ENCODE peak calls at places on chromosome 16, in four cellular contexts. K is central memory CD4-positive, alpha-beta T cell; U is HAP-1; J is HCT116. C is an unnamed sample.

GRCh38 chr16:8777217-8777616 is 20.2 kb downstream of the TMEM186 start:
- DNase-seq in K (no peak), U (no peak), J (no peak), C (no peak)

GRCh38 chr16:50880926-50881325 is 139.0 kb downstream of the CYLD start:
- DNase-seq in K (no peak), U (no peak), J (no peak), C (no peak)

GRCh38 chr16:3235856-3236669 is 1.1 kb upstream of the ZNF200 start:
- DNase-seq in K (peak), U (no peak), J (no peak), C (no peak)

GRCh38 chr16:75105306-75106061 is 11.1 kb downstream of the LDHD start:
- DNase-seq in K (no peak), U (no peak), J (no peak), C (no peak)

GRCh38 chr16:69845181-69845580 is 83.0 kb downstream of the WWP2 start:
- DNase-seq in K (no peak), U (no peak), J (no peak), C (no peak)

GRCh38 chr16:86899757-86900156 is 321.4 kb downstream of the FOXL1 start:
- DNase-seq in K (no peak), U (no peak), J (no peak), C (no peak)

GRCh38 chr16:19907161-19907992 is 22.7 kb upstream of the GPRC5B start:
- DNase-seq in K (peak), U (peak), J (peak), C (peak)

GRCh38 chr16:119835-120234 is 18.6 kb downstream of the NPRL3 start:
- DNase-seq in K (no peak), U (no peak), J (no peak), C (no peak)

GRCh38 chr16:54194008-54194731 is 92.4 kb downstream of the IRX3 start:
- DNase-seq in K (no peak), U (no peak), J (no peak), C (no peak)

GRCh38 chr16:53668869-53669268 is 34.8 kb downstream of the RPGRIP1L start:
- DNase-seq in K (no peak), U (no peak), J (no peak), C (no peak)

GRCh38 chr16:17470871-17471744 is at the start of gene XYLT1:
- DNase-seq in K (peak), U (no peak), J (no peak), C (peak)

GRCh38 chr16:74073471-74073870 is 223.1 kb upstream of the PSMD7 start:
- DNase-seq in K (no peak), U (no peak), J (no peak), C (no peak)

GRCh38 chr16:1082266-1082951 is 9.9 kb downstream of the SSTR5 start:
- DNase-seq in K (no peak), U (no peak), J (no peak), C (no peak)

GRCh38 chr16:1681032-1681431 is 3.0 kb downstream of the JPT2 start:
- DNase-seq in K (no peak), U (no peak), J (no peak), C (peak)

GRCh38 chr16:30185683-30186421 is 2.5 kb downstream of the CORO1A start:
- DNase-seq in K (peak), U (no peak), J (no peak), C (no peak)

GRCh38 chr16:3458278-3458851 is 14.9 kb downstream of the NAA60 start:
- DNase-seq in K (no peak), U (peak), J (no peak), C (no peak)

C was measured in neural crest cell.